ENCODE peak calls at places on chromosome 14, in nine cellular contexts. One of them, this sample, is unnamed.

GRCh38 chr14:78752789-78753188 is 582.6 kb downstream of the NRXN3 start:
- DNase-seq in Daoy: peak
- DNase-seq in stimulated activated CD8-positive, alpha-beta memory T cell treated with anti-CD3 and anti-CD28 coated beads, Interleukin-12 subunit alpha, Interleukin-12 subunit beta, amount 100 ng/mL, for 4 hours: no peak
- DNase-seq in type B pancreatic cell: no peak
- DNase-seq in non-pigmented ciliary epithelial cell: no peak
- DNase-seq in HTR-8/SVneo: no peak
- DNase-seq in prostate gland: no peak
- DNase-seq in lower lobe of right lung: no peak
- DNase-seq in NK-92 treated with Interleukin-12 subunit alpha and Interleukin-12 subunit beta, amount 100 ng/mL, for 24 hours: no peak
- DNase-seq in this sample: no peak

GRCh38 chr14:99737451-99737951 is 53.4 kb downstream of the CYP46A1 start:
- DNase-seq in Daoy: peak
- DNase-seq in stimulated activated CD8-positive, alpha-beta memory T cell treated with anti-CD3 and anti-CD28 coated beads, Interleukin-12 subunit alpha, Interleukin-12 subunit beta, amount 100 ng/mL, for 4 hours: no peak
- DNase-seq in type B pancreatic cell: no peak
- DNase-seq in non-pigmented ciliary epithelial cell: no peak
- DNase-seq in HTR-8/SVneo: no peak
- DNase-seq in prostate gland: peak
- DNase-seq in lower lobe of right lung: peak
- DNase-seq in NK-92 treated with Interleukin-12 subunit alpha and Interleukin-12 subunit beta, amount 100 ng/mL, for 24 hours: no peak
- DNase-seq in this sample: peak

GRCh38 chr14:75285331-75285730 is 6.7 kb downstream of the FOS start:
- DNase-seq in Daoy: no peak
- DNase-seq in stimulated activated CD8-positive, alpha-beta memory T cell treated with anti-CD3 and anti-CD28 coated beads, Interleukin-12 subunit alpha, Interleukin-12 subunit beta, amount 100 ng/mL, for 4 hours: no peak
- DNase-seq in type B pancreatic cell: no peak
- DNase-seq in non-pigmented ciliary epithelial cell: no peak
- DNase-seq in HTR-8/SVneo: no peak
- DNase-seq in prostate gland: no peak
- DNase-seq in lower lobe of right lung: no peak
- DNase-seq in NK-92 treated with Interleukin-12 subunit alpha and Interleukin-12 subunit beta, amount 100 ng/mL, for 24 hours: no peak
- DNase-seq in this sample: no peak

GRCh38 chr14:60723218-60724079 is 702 bp downstream of the SIX4 start:
- DNase-seq in Daoy: peak
- DNase-seq in stimulated activated CD8-positive, alpha-beta memory T cell treated with anti-CD3 and anti-CD28 coated beads, Interleukin-12 subunit alpha, Interleukin-12 subunit beta, amount 100 ng/mL, for 4 hours: no peak
- DNase-seq in type B pancreatic cell: peak
- DNase-seq in non-pigmented ciliary epithelial cell: no peak
- DNase-seq in HTR-8/SVneo: peak
- DNase-seq in prostate gland: peak
- DNase-seq in lower lobe of right lung: peak
- DNase-seq in NK-92 treated with Interleukin-12 subunit alpha and Interleukin-12 subunit beta, amount 100 ng/mL, for 24 hours: no peak
- DNase-seq in this sample: no peak

GRCh38 chr14:81423504-81423903 is 23.4 kb upstream of the STON2 start:
- DNase-seq in Daoy: no peak
- DNase-seq in stimulated activated CD8-positive, alpha-beta memory T cell treated with anti-CD3 and anti-CD28 coated beads, Interleukin-12 subunit alpha, Interleukin-12 subunit beta, amount 100 ng/mL, for 4 hours: no peak
- DNase-seq in type B pancreatic cell: no peak
- DNase-seq in non-pigmented ciliary epithelial cell: no peak
- DNase-seq in HTR-8/SVneo: no peak
- DNase-seq in prostate gland: no peak
- DNase-seq in lower lobe of right lung: peak
- DNase-seq in NK-92 treated with Interleukin-12 subunit alpha and Interleukin-12 subunit beta, amount 100 ng/mL, for 24 hours: no peak
- DNase-seq in this sample: no peak

GRCh38 chr14:99655521-99655920 is 10.6 kb downstream of the HHIPL1 start:
- DNase-seq in Daoy: no peak
- DNase-seq in stimulated activated CD8-positive, alpha-beta memory T cell treated with anti-CD3 and anti-CD28 coated beads, Interleukin-12 subunit alpha, Interleukin-12 subunit beta, amount 100 ng/mL, for 4 hours: no peak
- DNase-seq in type B pancreatic cell: no peak
- DNase-seq in non-pigmented ciliary epithelial cell: no peak
- DNase-seq in HTR-8/SVneo: no peak
- DNase-seq in prostate gland: no peak
- DNase-seq in lower lobe of right lung: no peak
- DNase-seq in NK-92 treated with Interleukin-12 subunit alpha and Interleukin-12 subunit beta, amount 100 ng/mL, for 24 hours: no peak
- DNase-seq in this sample: no peak

GRCh38 chr14:106417224-106418049 is 891.1 kb downstream of the TMEM121 start:
- DNase-seq in Daoy: peak
- DNase-seq in stimulated activated CD8-positive, alpha-beta memory T cell treated with anti-CD3 and anti-CD28 coated beads, Interleukin-12 subunit alpha, Interleukin-12 subunit beta, amount 100 ng/mL, for 4 hours: peak
- DNase-seq in type B pancreatic cell: no peak
- DNase-seq in non-pigmented ciliary epithelial cell: no peak
- DNase-seq in HTR-8/SVneo: no peak
- DNase-seq in prostate gland: no peak
- DNase-seq in lower lobe of right lung: peak
- DNase-seq in NK-92 treated with Interleukin-12 subunit alpha and Interleukin-12 subunit beta, amount 100 ng/mL, for 24 hours: peak
- DNase-seq in this sample: no peak

GRCh38 chr14:83905157-83905556 is 1624.8 kb upstream of the FLRT2 start:
- DNase-seq in Daoy: no peak
- DNase-seq in stimulated activated CD8-positive, alpha-beta memory T cell treated with anti-CD3 and anti-CD28 coated beads, Interleukin-12 subunit alpha, Interleukin-12 subunit beta, amount 100 ng/mL, for 4 hours: no peak
- DNase-seq in type B pancreatic cell: no peak
- DNase-seq in non-pigmented ciliary epithelial cell: no peak
- DNase-seq in HTR-8/SVneo: no peak
- DNase-seq in prostate gland: no peak
- DNase-seq in lower lobe of right lung: no peak
- DNase-seq in NK-92 treated with Interleukin-12 subunit alpha and Interleukin-12 subunit beta, amount 100 ng/mL, for 24 hours: no peak
- DNase-seq in this sample: no peak

GRCh38 chr14:92460916-92461579 is 52.5 kb upstream of the RIN3 start:
- DNase-seq in Daoy: peak
- DNase-seq in stimulated activated CD8-positive, alpha-beta memory T cell treated with anti-CD3 and anti-CD28 coated beads, Interleukin-12 subunit alpha, Interleukin-12 subunit beta, amount 100 ng/mL, for 4 hours: no peak
- DNase-seq in type B pancreatic cell: peak
- DNase-seq in non-pigmented ciliary epithelial cell: no peak
- DNase-seq in HTR-8/SVneo: no peak
- DNase-seq in prostate gland: no peak
- DNase-seq in lower lobe of right lung: no peak
- DNase-seq in NK-92 treated with Interleukin-12 subunit alpha and Interleukin-12 subunit beta, amount 100 ng/mL, for 24 hours: no peak
- DNase-seq in this sample: peak

GRCh38 chr14:94464290-94464689 is 11.7 kb upstream of the SERPINA11 start:
- DNase-seq in Daoy: no peak
- DNase-seq in stimulated activated CD8-positive, alpha-beta memory T cell treated with anti-CD3 and anti-CD28 coated beads, Interleukin-12 subunit alpha, Interleukin-12 subunit beta, amount 100 ng/mL, for 4 hours: no peak
- DNase-seq in type B pancreatic cell: no peak
- DNase-seq in non-pigmented ciliary epithelial cell: no peak
- DNase-seq in HTR-8/SVneo: no peak
- DNase-seq in prostate gland: no peak
- DNase-seq in lower lobe of right lung: no peak
- DNase-seq in NK-92 treated with Interleukin-12 subunit alpha and Interleukin-12 subunit beta, amount 100 ng/mL, for 24 hours: no peak
- DNase-seq in this sample: no peak

GRCh38 chr14:96217381-96217913 is 12.8 kb downstream of the BDKRB2 start:
- DNase-seq in Daoy: no peak
- DNase-seq in stimulated activated CD8-positive, alpha-beta memory T cell treated with anti-CD3 and anti-CD28 coated beads, Interleukin-12 subunit alpha, Interleukin-12 subunit beta, amount 100 ng/mL, for 4 hours: no peak
- DNase-seq in type B pancreatic cell: no peak
- DNase-seq in non-pigmented ciliary epithelial cell: no peak
- DNase-seq in HTR-8/SVneo: no peak
- DNase-seq in prostate gland: no peak
- DNase-seq in lower lobe of right lung: no peak
- DNase-seq in NK-92 treated with Interleukin-12 subunit alpha and Interleukin-12 subunit beta, amount 100 ng/mL, for 24 hours: no peak
- DNase-seq in this sample: no peak

GRCh38 chr14:79118291-79118690 is 948.1 kb downstream of the NRXN3 start:
- DNase-seq in Daoy: no peak
- DNase-seq in stimulated activated CD8-positive, alpha-beta memory T cell treated with anti-CD3 and anti-CD28 coated beads, Interleukin-12 subunit alpha, Interleukin-12 subunit beta, amount 100 ng/mL, for 4 hours: no peak
- DNase-seq in type B pancreatic cell: no peak
- DNase-seq in non-pigmented ciliary epithelial cell: no peak
- DNase-seq in HTR-8/SVneo: no peak
- DNase-seq in prostate gland: no peak
- DNase-seq in lower lobe of right lung: no peak
- DNase-seq in NK-92 treated with Interleukin-12 subunit alpha and Interleukin-12 subunit beta, amount 100 ng/mL, for 24 hours: no peak
- DNase-seq in this sample: no peak

GRCh38 chr14:72736348-72736747 is 157.6 kb downstream of the DPF3 start:
- DNase-seq in Daoy: peak
- DNase-seq in stimulated activated CD8-positive, alpha-beta memory T cell treated with anti-CD3 and anti-CD28 coated beads, Interleukin-12 subunit alpha, Interleukin-12 subunit beta, amount 100 ng/mL, for 4 hours: no peak
- DNase-seq in type B pancreatic cell: no peak
- DNase-seq in non-pigmented ciliary epithelial cell: peak
- DNase-seq in HTR-8/SVneo: peak
- DNase-seq in prostate gland: no peak
- DNase-seq in lower lobe of right lung: no peak
- DNase-seq in NK-92 treated with Interleukin-12 subunit alpha and Interleukin-12 subunit beta, amount 100 ng/mL, for 24 hours: no peak
- DNase-seq in this sample: no peak

GRCh38 chr14:39446131-39446744 is 14.0 kb upstream of the FBXO33 start:
- DNase-seq in Daoy: no peak
- DNase-seq in stimulated activated CD8-positive, alpha-beta memory T cell treated with anti-CD3 and anti-CD28 coated beads, Interleukin-12 subunit alpha, Interleukin-12 subunit beta, amount 100 ng/mL, for 4 hours: no peak
- DNase-seq in type B pancreatic cell: no peak
- DNase-seq in non-pigmented ciliary epithelial cell: no peak
- DNase-seq in HTR-8/SVneo: no peak
- DNase-seq in prostate gland: no peak
- DNase-seq in lower lobe of right lung: no peak
- DNase-seq in NK-92 treated with Interleukin-12 subunit alpha and Interleukin-12 subunit beta, amount 100 ng/mL, for 24 hours: no peak
- DNase-seq in this sample: no peak

GRCh38 chr14:34714320-34715107 is at the start of gene CFL2:
- DNase-seq in Daoy: peak
- DNase-seq in stimulated activated CD8-positive, alpha-beta memory T cell treated with anti-CD3 and anti-CD28 coated beads, Interleukin-12 subunit alpha, Interleukin-12 subunit beta, amount 100 ng/mL, for 4 hours: peak
- DNase-seq in type B pancreatic cell: peak
- DNase-seq in non-pigmented ciliary epithelial cell: no peak
- DNase-seq in HTR-8/SVneo: peak
- DNase-seq in prostate gland: peak
- DNase-seq in lower lobe of right lung: peak
- DNase-seq in NK-92 treated with Interleukin-12 subunit alpha and Interleukin-12 subunit beta, amount 100 ng/mL, for 24 hours: peak
- DNase-seq in this sample: peak

GRCh38 chr14:91152499-91152898 is 38.6 kb downstream of the DGLUCY start:
- DNase-seq in Daoy: no peak
- DNase-seq in stimulated activated CD8-positive, alpha-beta memory T cell treated with anti-CD3 and anti-CD28 coated beads, Interleukin-12 subunit alpha, Interleukin-12 subunit beta, amount 100 ng/mL, for 4 hours: no peak
- DNase-seq in type B pancreatic cell: no peak
- DNase-seq in non-pigmented ciliary epithelial cell: no peak
- DNase-seq in HTR-8/SVneo: no peak
- DNase-seq in prostate gland: no peak
- DNase-seq in lower lobe of right lung: no peak
- DNase-seq in NK-92 treated with Interleukin-12 subunit alpha and Interleukin-12 subunit beta, amount 100 ng/mL, for 24 hours: no peak
- DNase-seq in this sample: no peak

GRCh38 chr14:87434680-87435079 is 558.3 kb downstream of the GALC start:
- DNase-seq in Daoy: no peak
- DNase-seq in stimulated activated CD8-positive, alpha-beta memory T cell treated with anti-CD3 and anti-CD28 coated beads, Interleukin-12 subunit alpha, Interleukin-12 subunit beta, amount 100 ng/mL, for 4 hours: no peak
- DNase-seq in type B pancreatic cell: no peak
- DNase-seq in non-pigmented ciliary epithelial cell: no peak
- DNase-seq in HTR-8/SVneo: no peak
- DNase-seq in prostate gland: no peak
- DNase-seq in lower lobe of right lung: no peak
- DNase-seq in NK-92 treated with Interleukin-12 subunit alpha and Interleukin-12 subunit beta, amount 100 ng/mL, for 24 hours: no peak
- DNase-seq in this sample: no peak

GRCh38 chr14:52342849-52343606 is 28.9 kb downstream of the PTGER2 start:
- DNase-seq in Daoy: peak
- DNase-seq in stimulated activated CD8-positive, alpha-beta memory T cell treated with anti-CD3 and anti-CD28 coated beads, Interleukin-12 subunit alpha, Interleukin-12 subunit beta, amount 100 ng/mL, for 4 hours: no peak
- DNase-seq in type B pancreatic cell: no peak
- DNase-seq in non-pigmented ciliary epithelial cell: no peak
- DNase-seq in HTR-8/SVneo: peak
- DNase-seq in prostate gland: no peak
- DNase-seq in lower lobe of right lung: no peak
- DNase-seq in NK-92 treated with Interleukin-12 subunit alpha and Interleukin-12 subunit beta, amount 100 ng/mL, for 24 hours: no peak
- DNase-seq in this sample: no peak

GRCh38 chr14:61183486-61183885 is 97.7 kb downstream of the TMEM30B start:
- DNase-seq in Daoy: peak
- DNase-seq in stimulated activated CD8-positive, alpha-beta memory T cell treated with anti-CD3 and anti-CD28 coated beads, Interleukin-12 subunit alpha, Interleukin-12 subunit beta, amount 100 ng/mL, for 4 hours: no peak
- DNase-seq in type B pancreatic cell: no peak
- DNase-seq in non-pigmented ciliary epithelial cell: no peak
- DNase-seq in HTR-8/SVneo: no peak
- DNase-seq in prostate gland: no peak
- DNase-seq in lower lobe of right lung: no peak
- DNase-seq in NK-92 treated with Interleukin-12 subunit alpha and Interleukin-12 subunit beta, amount 100 ng/mL, for 24 hours: no peak
- DNase-seq in this sample: no peak

GRCh38 chr14:48275301-48275700 is 599.9 kb upstream of the MDGA2 start:
- DNase-seq in Daoy: no peak
- DNase-seq in stimulated activated CD8-positive, alpha-beta memory T cell treated with anti-CD3 and anti-CD28 coated beads, Interleukin-12 subunit alpha, Interleukin-12 subunit beta, amount 100 ng/mL, for 4 hours: no peak
- DNase-seq in type B pancreatic cell: no peak
- DNase-seq in non-pigmented ciliary epithelial cell: no peak
- DNase-seq in HTR-8/SVneo: no peak
- DNase-seq in prostate gland: no peak
- DNase-seq in lower lobe of right lung: no peak
- DNase-seq in NK-92 treated with Interleukin-12 subunit alpha and Interleukin-12 subunit beta, amount 100 ng/mL, for 24 hours: no peak
- DNase-seq in this sample: no peak

GRCh38 chr14:67167420-67168109 is 21.7 kb upstream of the GARIN2 start:
- DNase-seq in Daoy: no peak
- DNase-seq in stimulated activated CD8-positive, alpha-beta memory T cell treated with anti-CD3 and anti-CD28 coated beads, Interleukin-12 subunit alpha, Interleukin-12 subunit beta, amount 100 ng/mL, for 4 hours: no peak
- DNase-seq in type B pancreatic cell: no peak
- DNase-seq in non-pigmented ciliary epithelial cell: no peak
- DNase-seq in HTR-8/SVneo: peak
- DNase-seq in prostate gland: no peak
- DNase-seq in lower lobe of right lung: no peak
- DNase-seq in NK-92 treated with Interleukin-12 subunit alpha and Interleukin-12 subunit beta, amount 100 ng/mL, for 24 hours: no peak
- DNase-seq in this sample: no peak

GRCh38 chr14:101001311-101002069 is 98.0 kb upstream of the RTL1 start:
- DNase-seq in Daoy: peak
- DNase-seq in stimulated activated CD8-positive, alpha-beta memory T cell treated with anti-CD3 and anti-CD28 coated beads, Interleukin-12 subunit alpha, Interleukin-12 subunit beta, amount 100 ng/mL, for 4 hours: no peak
- DNase-seq in type B pancreatic cell: no peak
- DNase-seq in non-pigmented ciliary epithelial cell: no peak
- DNase-seq in HTR-8/SVneo: no peak
- DNase-seq in prostate gland: no peak
- DNase-seq in lower lobe of right lung: no peak
- DNase-seq in NK-92 treated with Interleukin-12 subunit alpha and Interleukin-12 subunit beta, amount 100 ng/mL, for 24 hours: no peak
- DNase-seq in this sample: no peak

GRCh38 chr14:29310757-29311156 is 544.2 kb downstream of the FOXG1 start:
- DNase-seq in Daoy: peak
- DNase-seq in stimulated activated CD8-positive, alpha-beta memory T cell treated with anti-CD3 and anti-CD28 coated beads, Interleukin-12 subunit alpha, Interleukin-12 subunit beta, amount 100 ng/mL, for 4 hours: no peak
- DNase-seq in type B pancreatic cell: no peak
- DNase-seq in non-pigmented ciliary epithelial cell: peak
- DNase-seq in HTR-8/SVneo: peak
- DNase-seq in prostate gland: no peak
- DNase-seq in lower lobe of right lung: no peak
- DNase-seq in NK-92 treated with Interleukin-12 subunit alpha and Interleukin-12 subunit beta, amount 100 ng/mL, for 24 hours: no peak
- DNase-seq in this sample: no peak

GRCh38 chr14:101790232-101790631 is 28.7 kb downstream of the PPP2R5C start:
- DNase-seq in Daoy: no peak
- DNase-seq in stimulated activated CD8-positive, alpha-beta memory T cell treated with anti-CD3 and anti-CD28 coated beads, Interleukin-12 subunit alpha, Interleukin-12 subunit beta, amount 100 ng/mL, for 4 hours: no peak
- DNase-seq in type B pancreatic cell: no peak
- DNase-seq in non-pigmented ciliary epithelial cell: no peak
- DNase-seq in HTR-8/SVneo: no peak
- DNase-seq in prostate gland: no peak
- DNase-seq in lower lobe of right lung: no peak
- DNase-seq in NK-92 treated with Interleukin-12 subunit alpha and Interleukin-12 subunit beta, amount 100 ng/mL, for 24 hours: no peak
- DNase-seq in this sample: no peak

GRCh38 chr14:102805941-102806340 is 28.7 kb downstream of the TRAF3 start:
- DNase-seq in Daoy: no peak
- DNase-seq in stimulated activated CD8-positive, alpha-beta memory T cell treated with anti-CD3 and anti-CD28 coated beads, Interleukin-12 subunit alpha, Interleukin-12 subunit beta, amount 100 ng/mL, for 4 hours: no peak
- DNase-seq in type B pancreatic cell: no peak
- DNase-seq in non-pigmented ciliary epithelial cell: no peak
- DNase-seq in HTR-8/SVneo: no peak
- DNase-seq in prostate gland: no peak
- DNase-seq in lower lobe of right lung: no peak
- DNase-seq in NK-92 treated with Interleukin-12 subunit alpha and Interleukin-12 subunit beta, amount 100 ng/mL, for 24 hours: no peak
- DNase-seq in this sample: no peak

GRCh38 chr14:61076531-61076930 is 95.5 kb downstream of the SLC38A6 start:
- DNase-seq in Daoy: no peak
- DNase-seq in stimulated activated CD8-positive, alpha-beta memory T cell treated with anti-CD3 and anti-CD28 coated beads, Interleukin-12 subunit alpha, Interleukin-12 subunit beta, amount 100 ng/mL, for 4 hours: no peak
- DNase-seq in type B pancreatic cell: no peak
- DNase-seq in non-pigmented ciliary epithelial cell: no peak
- DNase-seq in HTR-8/SVneo: no peak
- DNase-seq in prostate gland: no peak
- DNase-seq in lower lobe of right lung: no peak
- DNase-seq in NK-92 treated with Interleukin-12 subunit alpha and Interleukin-12 subunit beta, amount 100 ng/mL, for 24 hours: no peak
- DNase-seq in this sample: no peak

GRCh38 chr14:88737245-88737644 is 55.5 kb downstream of the EML5 start:
- DNase-seq in Daoy: no peak
- DNase-seq in stimulated activated CD8-positive, alpha-beta memory T cell treated with anti-CD3 and anti-CD28 coated beads, Interleukin-12 subunit alpha, Interleukin-12 subunit beta, amount 100 ng/mL, for 4 hours: no peak
- DNase-seq in type B pancreatic cell: no peak
- DNase-seq in non-pigmented ciliary epithelial cell: no peak
- DNase-seq in HTR-8/SVneo: no peak
- DNase-seq in prostate gland: no peak
- DNase-seq in lower lobe of right lung: no peak
- DNase-seq in NK-92 treated with Interleukin-12 subunit alpha and Interleukin-12 subunit beta, amount 100 ng/mL, for 24 hours: no peak
- DNase-seq in this sample: no peak

GRCh38 chr14:68576496-68577244 is 216.2 kb downstream of the ZFP36L1 start:
- DNase-seq in Daoy: peak
- DNase-seq in stimulated activated CD8-positive, alpha-beta memory T cell treated with anti-CD3 and anti-CD28 coated beads, Interleukin-12 subunit alpha, Interleukin-12 subunit beta, amount 100 ng/mL, for 4 hours: no peak
- DNase-seq in type B pancreatic cell: no peak
- DNase-seq in non-pigmented ciliary epithelial cell: no peak
- DNase-seq in HTR-8/SVneo: peak
- DNase-seq in prostate gland: no peak
- DNase-seq in lower lobe of right lung: no peak
- DNase-seq in NK-92 treated with Interleukin-12 subunit alpha and Interleukin-12 subunit beta, amount 100 ng/mL, for 24 hours: no peak
- DNase-seq in this sample: no peak

GRCh38 chr14:65492277-65492676 is 79.7 kb downstream of the FUT8 start:
- DNase-seq in Daoy: no peak
- DNase-seq in stimulated activated CD8-positive, alpha-beta memory T cell treated with anti-CD3 and anti-CD28 coated beads, Interleukin-12 subunit alpha, Interleukin-12 subunit beta, amount 100 ng/mL, for 4 hours: no peak
- DNase-seq in type B pancreatic cell: no peak
- DNase-seq in non-pigmented ciliary epithelial cell: no peak
- DNase-seq in HTR-8/SVneo: no peak
- DNase-seq in prostate gland: no peak
- DNase-seq in lower lobe of right lung: no peak
- DNase-seq in NK-92 treated with Interleukin-12 subunit alpha and Interleukin-12 subunit beta, amount 100 ng/mL, for 24 hours: no peak
- DNase-seq in this sample: no peak

GRCh38 chr14:71803539-71804260 is 128.5 kb upstream of the RGS6 start:
- DNase-seq in Daoy: peak
- DNase-seq in stimulated activated CD8-positive, alpha-beta memory T cell treated with anti-CD3 and anti-CD28 coated beads, Interleukin-12 subunit alpha, Interleukin-12 subunit beta, amount 100 ng/mL, for 4 hours: no peak
- DNase-seq in type B pancreatic cell: no peak
- DNase-seq in non-pigmented ciliary epithelial cell: peak
- DNase-seq in HTR-8/SVneo: no peak
- DNase-seq in prostate gland: no peak
- DNase-seq in lower lobe of right lung: no peak
- DNase-seq in NK-92 treated with Interleukin-12 subunit alpha and Interleukin-12 subunit beta, amount 100 ng/mL, for 24 hours: no peak
- DNase-seq in this sample: no peak

GRCh38 chr14:90512332-90512951 is 115.6 kb downstream of the CALM1 start:
- DNase-seq in Daoy: no peak
- DNase-seq in stimulated activated CD8-positive, alpha-beta memory T cell treated with anti-CD3 and anti-CD28 coated beads, Interleukin-12 subunit alpha, Interleukin-12 subunit beta, amount 100 ng/mL, for 4 hours: no peak
- DNase-seq in type B pancreatic cell: no peak
- DNase-seq in non-pigmented ciliary epithelial cell: no peak
- DNase-seq in HTR-8/SVneo: no peak
- DNase-seq in prostate gland: no peak
- DNase-seq in lower lobe of right lung: peak
- DNase-seq in NK-92 treated with Interleukin-12 subunit alpha and Interleukin-12 subunit beta, amount 100 ng/mL, for 24 hours: no peak
- DNase-seq in this sample: no peak